ENCODE peak calls at places on chromosomes 7 and 10, in eight cellular contexts. V, R, H, F, Q, M, W and L are unnamed samples.

GRCh38 chr10:62496925-62497324 is 122.8 kb downstream of the ZNF365 start:
- DNase-seq in V (no peak), R (no peak), H (no peak), F (no peak), Q (no peak), M (no peak), W (no peak), L (no peak)

GRCh38 chr7:118195837-118196474 is 12.0 kb downstream of the LSM8 start:
- DNase-seq in V (peak), R (peak), H (peak), F (peak), Q (peak), M (peak), W (peak), L (no peak)

GRCh38 chr7:76182225-76182965 is 19.3 kb upstream of the SRRM3 start:
- DNase-seq in V (no peak), R (no peak), H (no peak), F (no peak), Q (no peak), M (no peak), W (no peak), L (no peak)

GRCh38 chr7:157700237-157701005 is 363.6 kb downstream of the DNAJB6 start:
- DNase-seq in V (no peak), R (no peak), H (no peak), F (no peak), Q (no peak), M (no peak), W (no peak), L (no peak)

GRCh38 chr10:1189166-1190051 is 133.2 kb downstream of the WDR37 start:
- DNase-seq in V (no peak), R (no peak), H (no peak), F (no peak), Q (no peak), M (no peak), W (no peak), L (no peak)

GRCh38 chr7:24617957-24618616 is 44.8 kb downstream of the PALS2 start:
- DNase-seq in V (no peak), R (no peak), H (no peak), F (no peak), Q (no peak), M (no peak), W (no peak), L (no peak)

GRCh38 chr7:30896783-30897617 is 14.7 kb upstream of the AQP1 start:
- DNase-seq in V (no peak), R (no peak), H (no peak), F (no peak), Q (no peak), M (no peak), W (no peak), L (no peak)

GRCh38 chr10:58064714-58065528 is 202.8 kb downstream of the IPMK start:
- DNase-seq in V (peak), R (no peak), H (no peak), F (no peak), Q (peak), M (no peak), W (peak), L (no peak)

GRCh38 chr7:135147899-135148721 is at the start of gene TMEM140:
- DNase-seq in V (peak), R (peak), H (peak), F (peak), Q (no peak), M (no peak), W (no peak), L (no peak)

GRCh38 chr7:29841926-29842671 is 35.8 kb downstream of the WIPF3 start:
- DNase-seq in V (no peak), R (no peak), H (no peak), F (no peak), Q (no peak), M (no peak), W (no peak), L (no peak)

GRCh38 chr7:137670521-137671064 is 176.2 kb downstream of the DGKI start:
- DNase-seq in V (no peak), R (no peak), H (no peak), F (no peak), Q (no peak), M (no peak), W (no peak), L (peak)

GRCh38 chr7:7251742-7252141 is 69.4 kb downstream of the C1GALT1 start:
- DNase-seq in V (no peak), R (no peak), H (no peak), F (no peak), Q (no peak), M (no peak), W (no peak), L (no peak)

GRCh38 chr10:61606971-61607907 is 55.5 kb upstream of the CABCOCO1 start:
- DNase-seq in V (no peak), R (no peak), H (no peak), F (no peak), Q (no peak), M (no peak), W (no peak), L (no peak)

GRCh38 chr10:110618206-110618605 is 25.9 kb upstream of the RBM20 start:
- DNase-seq in V (peak), R (no peak), H (peak), F (peak), Q (no peak), M (no peak), W (no peak), L (no peak)

GRCh38 chr7:112056409-112056808 is 149.8 kb downstream of the DOCK4 start:
- DNase-seq in V (no peak), R (no peak), H (no peak), F (no peak), Q (peak), M (no peak), W (no peak), L (no peak)

GRCh38 chr7:92586403-92586802 is 3.8 kb downstream of the FAM133B start:
- DNase-seq in V (no peak), R (no peak), H (no peak), F (no peak), Q (no peak), M (no peak), W (no peak), L (no peak)

GRCh38 chr7:82562716-82563404 is 119.3 kb upstream of the CACNA2D1 start:
- DNase-seq in V (no peak), R (no peak), H (no peak), F (no peak), Q (no peak), M (no peak), W (peak), L (peak)

GRCh38 chr10:61942997-61943457 is 41.5 kb downstream of the ARID5B start:
- DNase-seq in V (no peak), R (no peak), H (no peak), F (no peak), Q (no peak), M (no peak), W (no peak), L (peak)

GRCh38 chr10:66714741-66715140 is 211.1 kb upstream of the LRRTM3 start:
- DNase-seq in V (no peak), R (no peak), H (no peak), F (no peak), Q (no peak), M (no peak), W (no peak), L (peak)

GRCh38 chr7:31948041-31948440 is 122.2 kb downstream of the PDE1C start:
- DNase-seq in V (no peak), R (no peak), H (no peak), F (no peak), Q (no peak), M (no peak), W (peak), L (peak)

GRCh38 chr7:78148166-78148894 is 349.8 kb downstream of the PHTF2 start:
- DNase-seq in V (no peak), R (no peak), H (no peak), F (no peak), Q (no peak), M (no peak), W (no peak), L (no peak)

GRCh38 chr10:72353963-72354355 is 760 bp downstream of the DNAJB12 start:
- DNase-seq in V (no peak), R (no peak), H (no peak), F (no peak), Q (no peak), M (no peak), W (no peak), L (no peak)

GRCh38 chr10:99630991-99631390 is 10.8 kb upstream of the SLC25A28 start:
- DNase-seq in V (no peak), R (no peak), H (no peak), F (no peak), Q (no peak), M (no peak), W (no peak), L (no peak)

GRCh38 chr10:78588194-78588811 is 480.5 kb upstream of the ZMIZ1 start:
- DNase-seq in V (no peak), R (no peak), H (no peak), F (no peak), Q (no peak), M (no peak), W (no peak), L (no peak)

GRCh38 chr7:112252141-112252540 is 45.6 kb downstream of the ZNF277 start:
- DNase-seq in V (no peak), R (no peak), H (no peak), F (no peak), Q (no peak), M (no peak), W (no peak), L (no peak)